ENCODE peak calls at places on chromosomes 12 and 14, in ten cellular contexts. W, P, U, M, T, Y, L, F, D and C are unnamed samples.

GRCh38 chr12:1760566-1761382 is 59.6 kb upstream of the LRTM2 start:
- DNase-seq in M (no peak), F (no peak), T (no peak), Y (peak; percentile 26), L (peak; percentile 29), P (no peak), D (no peak), W (peak; percentile 95), U (no peak), C (no peak)

GRCh38 chr14:51781352-51781751 is 79.1 kb upstream of the GNG2 start:
- DNase-seq in F (no peak), W (no peak), T (no peak), M (no peak), P (no peak), D (no peak), Y (no peak), L (no peak), U (no peak), C (no peak)

GRCh38 chr12:19151298-19151697 is 21.8 kb downstream of the PLEKHA5 start:
- DNase-seq in D (no peak), M (peak; percentile 3), U (no peak), F (no peak), P (no peak), Y (no peak), W (no peak), T (no peak), L (no peak), C (no peak)

GRCh38 chr12:123754041-123754757 is 7.9 kb upstream of the DNAH10 start:
- DNase-seq in F (no peak), Y (no peak), M (no peak), L (no peak), P (no peak), U (no peak), T (no peak), D (no peak), W (no peak), C (no peak)

GRCh38 chr12:58046281-58046680 is 104.9 kb downstream of the ATP23 start:
- DNase-seq in U (no peak), M (no peak), Y (no peak), W (no peak), T (no peak), D (no peak), P (no peak), L (no peak), F (no peak), C (no peak)

GRCh38 chr12:121796855-121797751 is 3.6 kb upstream of the RHOF start:
- DNase-seq in L (peak; percentile 87), U (peak; percentile 68), M (no peak), T (peak; percentile 95), Y (peak; percentile 90), F (peak; percentile 80), W (peak; percentile 97), D (peak; percentile 92), P (no peak), C (no peak)

GRCh38 chr12:54298904-54299303 is 1.9 kb downstream of the NFE2 start:
- DNase-seq in L (no peak), M (no peak), W (no peak), F (no peak), T (no peak), Y (no peak), U (no peak), D (no peak), P (no peak), C (no peak)

GRCh38 chr12:46124132-46124847 is 133.9 kb upstream of the SCAF11 start:
- DNase-seq in W (no peak), T (no peak), U (no peak), F (no peak), L (peak; percentile 8), M (no peak), D (no peak), Y (no peak), P (no peak), C (no peak)

GRCh38 chr12:81337891-81338290 is 260.0 kb downstream of the ACSS3 start:
- DNase-seq in Y (peak; percentile 1), L (no peak), W (no peak), M (no peak), F (no peak), T (no peak), D (no peak), P (no peak), U (no peak), C (no peak)

GRCh38 chr12:19970116-19970515 is 398.2 kb upstream of the PDE3A start:
- DNase-seq in W (no peak), M (peak; percentile 83), T (no peak), Y (peak; percentile 73), F (no peak), U (no peak), D (peak; percentile 24), L (peak; percentile 87), P (no peak), C (no peak)

GRCh38 chr14:83664389-83664788 is 1865.6 kb upstream of the FLRT2 start:
- DNase-seq in F (no peak), T (no peak), W (no peak), M (no peak), L (no peak), D (no peak), Y (no peak), U (no peak), P (no peak), C (no peak)

GRCh38 chr12:106745181-106745745 is 29.2 kb upstream of the RIC8B start:
- DNase-seq in W (no peak), U (no peak), M (no peak), Y (no peak), D (no peak), F (no peak), L (no peak), T (no peak), P (no peak), C (no peak)

GRCh38 chr12:106743270-106743988 is 31.1 kb upstream of the RIC8B start:
- DNase-seq in W (no peak), F (no peak), T (no peak), L (no peak), Y (no peak), P (no peak), D (no peak), U (no peak), M (no peak), C (no peak)

GRCh38 chr12:106741247-106741646 is 33.2 kb upstream of the RIC8B start:
- DNase-seq in W (no peak), Y (no peak), L (no peak), F (no peak), D (no peak), P (no peak), U (no peak), M (no peak), T (no peak), C (no peak)

GRCh38 chr12:106747973-106748436 is 26.5 kb upstream of the RIC8B start:
- DNase-seq in T (no peak), F (no peak), Y (no peak), U (no peak), M (no peak), P (no peak), L (no peak), W (no peak), D (no peak), C (no peak)

DNA sequence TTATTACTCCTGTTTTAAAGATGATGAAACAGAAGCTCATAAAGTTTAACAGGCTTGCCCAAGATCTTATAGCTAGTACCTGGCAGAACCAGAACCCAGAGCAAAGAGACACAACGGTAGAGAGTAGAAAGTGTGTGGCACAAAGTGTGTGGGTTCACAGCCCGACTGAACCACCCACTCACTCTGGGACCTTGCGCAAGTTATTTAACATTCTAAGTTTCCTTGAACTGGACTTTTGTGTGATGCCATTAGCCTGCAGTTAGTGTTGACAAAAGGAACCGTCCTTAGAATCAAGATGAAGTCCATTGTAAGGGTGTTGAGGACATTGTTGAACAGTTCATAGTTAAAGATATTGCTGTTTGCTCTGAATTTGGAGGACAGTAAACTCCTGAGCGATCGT is 29.9 kb upstream of the RIC8B start:
- DNase-seq in W (no peak), D (no peak), L (no peak), F (no peak), M (no peak), U (no peak), Y (no peak), P (no peak), T (no peak), C (no peak)
- TF ChIP-seq CTCF in W (no peak), D (no peak), L (no peak), F (no peak), M (no peak), U (no peak), Y (no peak), P (no peak), T (no peak), C (no peak)

GRCh38 chr12:49615725-49616124 is 7.6 kb upstream of the PRPF40B start:
- DNase-seq in U (no peak), P (no peak), T (no peak), M (no peak), W (no peak), F (no peak), L (peak; percentile 42), Y (peak; percentile 9), D (no peak), C (no peak)

GRCh38 chr12:49609059-49609874 is 3.8 kb upstream of the FAM186B start:
- DNase-seq in P (no peak), W (no peak), F (no peak), Y (no peak), L (no peak), M (no peak), U (no peak), D (no peak), T (no peak), C (no peak)

GRCh38 chr12:49612210-49612609 is 6.8 kb upstream of the FAM186B start:
- DNase-seq in T (no peak), L (no peak), P (no peak), D (no peak), W (peak; percentile 30), Y (no peak), M (no peak), U (no peak), F (no peak), C (no peak)

GRCh38 chr12:49609875-49610154 is 4.4 kb upstream of the FAM186B start:
- DNase-seq in Y (no peak), L (no peak), U (no peak), T (no peak), P (no peak), W (no peak), D (peak; percentile 72), M (no peak), F (no peak), C (no peak)
- TF ChIP-seq CTCF in Y (peak; percentile 23), L (peak; percentile 6), U (no peak), T (no peak), P (no peak), W (no peak), D (peak; percentile 56), M (peak; percentile 15), F (no peak), C (no peak)

GRCh38 chr12:17976202-17976601 is 113.8 kb downstream of the RERGL start:
- DNase-seq in P (no peak), U (peak; percentile 41), Y (no peak), D (no peak), L (no peak), W (no peak), M (no peak), T (no peak), F (peak; percentile 63), C (no peak)
- TF ChIP-seq CTCF in P (no peak), U (peak; percentile 32), Y (peak; percentile 43), D (peak; percentile 9), L (peak; percentile 27), W (peak; percentile 6), M (peak; percentile 16), T (no peak), F (peak; percentile 38), C (peak; percentile 40)

DNA sequence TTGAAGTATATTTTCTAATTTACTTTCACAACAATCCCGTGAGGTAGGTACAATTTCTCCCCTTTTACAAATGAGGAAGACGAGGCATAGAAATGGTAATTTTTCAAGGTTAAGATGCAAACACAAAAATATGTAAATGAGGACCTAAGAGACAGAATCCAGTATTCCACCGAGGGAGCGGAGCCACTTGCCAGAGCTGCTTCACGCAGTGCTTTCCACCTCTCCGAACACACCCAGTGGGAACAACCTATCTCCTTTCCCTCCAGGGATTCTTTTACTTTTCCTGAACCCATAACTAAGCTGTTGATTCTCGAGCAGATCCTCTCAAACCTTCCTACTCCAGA is 1.6 kb downstream of the DDHD1 start:
- DNase-seq in D (no peak), F (no peak), U (no peak), W (no peak), T (no peak), L (no peak), P (no peak), Y (no peak), M (no peak), C (no peak)
- TF ChIP-seq CTCF in D (no peak), F (no peak), U (no peak), W (no peak), T (no peak), L (no peak), P (no peak), Y (no peak), M (no peak), C (no peak)